ENCODE peak calls at places on chromosomes 5 and 9, in six cellular contexts. C, O, D, A, J and K are unnamed samples.

GRCh38 chr5:80141147-80141671 is 106.1 kb downstream of the THBS4 start:
- DNase-seq in C (no peak), O (no peak), A (no peak), D (no peak), J (no peak), K (peak)

GRCh38 chr5:158434749-158435148 is 575.8 kb upstream of the CLINT1 start:
- DNase-seq in A (no peak), D (no peak), O (no peak), J (no peak), C (no peak), K (no peak)

GRCh38 chr5:16234598-16234997 is 55.0 kb upstream of the MARCHF11 start:
- DNase-seq in J (no peak), O (no peak), C (no peak), A (no peak), D (no peak), K (no peak)

GRCh38 chr5:146878471-146879172 is at the start of gene PPP2R2B:
- DNase-seq in C (no peak), D (no peak), J (no peak), O (peak), A (no peak), K (peak)

GRCh38 chr9:6645153-6646027 is at the start of gene GLDC:
- DNase-seq in J (no peak), C (peak), D (no peak), O (peak), A (peak), K (no peak)

GRCh38 chr5:149062371-149063016 is 368 bp downstream of the SH3TC2 start:
- DNase-seq in A (peak), D (no peak), C (peak), J (no peak), O (no peak), K (peak)

GRCh38 chr5:14416709-14417108 is 164.9 kb upstream of the OTULINL start:
- DNase-seq in J (no peak), C (no peak), O (no peak), A (no peak), D (no peak), K (no peak)

GRCh38 chr5:138352722-138353549 is 451 bp downstream of the KDM3B start:
- DNase-seq in C (peak), J (no peak), D (peak), O (peak), A (peak), K (peak)

GRCh38 chr9:14315754-14316573 is 2.0 kb upstream of the NFIB start:
- DNase-seq in A (peak), J (no peak), O (no peak), D (no peak), C (no peak), K (no peak)

GRCh38 chr5:76813982-76814562 is 4.8 kb upstream of the F2RL1 start:
- DNase-seq in J (no peak), A (peak), D (no peak), O (no peak), C (peak), K (peak)

GRCh38 chr5:135861646-135862045 is 27.2 kb downstream of the SLC25A48 start:
- DNase-seq in A (no peak), O (no peak), D (no peak), J (no peak), C (no peak), K (no peak)

GRCh38 chr5:143593723-143594122 is 190.2 kb upstream of the NR3C1 start:
- DNase-seq in A (no peak), J (no peak), D (no peak), O (no peak), C (no peak), K (no peak)

GRCh38 chr9:37342493-37342892 is 80.0 kb upstream of the GRHPR start:
- DNase-seq in J (no peak), A (no peak), O (no peak), C (no peak), D (no peak), K (no peak)
- TF ChIP-seq BHLHE40 in J (no peak), A (no peak), O (no peak), C (no peak), D (no peak), K (no peak)

DNA sequence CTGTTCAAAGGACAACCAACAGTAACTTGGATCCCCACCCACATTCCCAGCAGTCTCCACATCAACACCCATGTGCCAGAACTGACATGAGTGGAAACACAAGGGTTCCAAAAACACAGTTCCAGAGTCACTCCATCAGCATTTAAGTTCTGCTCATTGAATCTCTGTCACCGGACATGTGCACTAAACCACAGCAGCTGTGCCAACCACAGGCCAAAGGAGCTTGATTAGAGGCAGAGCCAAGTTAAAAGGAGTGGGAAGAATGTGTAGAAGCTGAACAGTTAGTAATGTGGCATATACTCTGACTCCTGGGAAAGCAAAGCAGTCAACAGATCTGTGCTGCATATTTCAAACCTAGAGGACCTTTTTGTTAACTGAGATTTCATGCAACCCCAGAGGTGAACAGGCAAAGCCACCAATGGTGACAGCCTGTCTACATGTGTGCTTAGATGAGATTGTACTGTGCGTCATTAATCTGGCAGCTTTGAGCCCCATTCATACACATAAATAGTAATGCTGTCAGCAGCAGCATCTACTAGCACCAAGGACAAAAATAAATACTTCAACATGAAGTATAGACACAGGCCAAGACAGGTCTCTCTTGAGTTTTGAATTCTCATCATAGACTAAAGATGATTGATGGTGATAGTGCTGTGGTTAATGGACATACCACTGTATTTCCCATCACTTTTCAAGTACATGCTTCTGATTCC is 16.4 kb upstream of the FST start:
- DNase-seq in O (no peak), C (no peak), J (no peak), D (no peak), A (no peak), K (peak)
- TF ChIP-seq BHLHE40 in O (no peak), C (no peak), J (no peak), D (no peak), A (no peak), K (no peak)

GRCh38 chr9:107625383-107625984 is 135.9 kb upstream of the KLF4 start:
- DNase-seq in J (no peak), C (no peak), D (no peak), O (no peak), A (no peak), K (no peak)
- TF ChIP-seq BHLHE40 in J (no peak), C (no peak), D (no peak), O (no peak), A (no peak), K (no peak)

GRCh38 chr5:55993628-55994501 is 898 bp downstream of the IL6ST start:
- DNase-seq in O (no peak), A (no peak), J (no peak), C (no peak), D (no peak), K (no peak)
- TF ChIP-seq BHLHE40 in O (no peak), A (no peak), J (no peak), C (no peak), D (no peak), K (no peak)